ENCODE peak calls at places on chromosomes 13 and 19, in eight cellular contexts. Q is heart left ventricle, A is right lobe of liver, V is esophagus squamous epithelium, E is IMR-90, D is A549, U is stomach, J is upper lobe of left lung. T is an unnamed sample.

GRCh38 chr13:97242755-97243497 is 20.8 kb downstream of the MBNL2 start:
- DNase-seq in Q (no peak), A (no peak), V (no peak), E (no peak), D (no peak), U (no peak), J (no peak), T (no peak)

GRCh38 chr19:47228937-47229673 is 1.9 kb downstream of the BBC3 start:
- DNase-seq in Q (no peak), A (no peak), V (no peak), E (peak; percentile 61), D (no peak), U (no peak), J (peak; percentile 42), T (no peak)

GRCh38 chr19:6509118-6509971 is 7.2 kb upstream of the TUBB4A start:
- DNase-seq in Q (no peak), A (peak; percentile 57), V (no peak), E (no peak), D (no peak), U (peak; percentile 63), J (peak; percentile 61), T (peak; percentile 91)

GRCh38 chr13:106700007-106700950 is 132.3 kb upstream of the ARGLU1 start:
- DNase-seq in Q (no peak), A (no peak), V (no peak), E (no peak), D (no peak), U (no peak), J (no peak), T (no peak)

GRCh38 chr13:114212096-114212495 is 22.6 kb upstream of the CDC16 start:
- DNase-seq in Q (no peak), A (no peak), V (no peak), E (peak; percentile 81), D (no peak), U (no peak), J (no peak), T (no peak)

GRCh38 chr19:46970815-46971214 is 48.8 kb upstream of the NPAS1 start:
- DNase-seq in Q (peak; percentile 79), A (no peak), V (no peak), E (peak; percentile 73), D (no peak), U (no peak), J (no peak), T (no peak)

GRCh38 chr13:45349438-45349837 is 8.5 kb upstream of the TPT1 start:
- DNase-seq in Q (no peak), A (no peak), V (no peak), E (peak; percentile 51), D (no peak), U (no peak), J (no peak), T (no peak)

GRCh38 chr13:91181892-91182291 is 165.6 kb upstream of the MIR17HG start:
- DNase-seq in Q (no peak), A (no peak), V (no peak), E (no peak), D (no peak), U (no peak), J (no peak), T (no peak)

GRCh38 chr19:8922591-8922990 is 87.6 kb downstream of the MUC16 start:
- DNase-seq in Q (no peak), A (no peak), V (no peak), E (no peak), D (no peak), U (no peak), J (no peak), T (no peak)

GRCh38 chr13:55664178-55664577 is 1476.5 kb upstream of the PRR20A start:
- DNase-seq in Q (no peak), A (no peak), V (no peak), E (no peak), D (no peak), U (no peak), J (no peak), T (no peak)

GRCh38 chr13:31427151-31427867 is 227.5 kb downstream of the B3GLCT start:
- DNase-seq in Q (no peak), A (no peak), V (no peak), E (no peak), D (no peak), U (no peak), J (no peak), T (no peak)

GRCh38 chr13:37918116-37919100 is 48.8 kb upstream of the TRPC4 start:
- DNase-seq in Q (no peak), A (no peak), V (no peak), E (no peak), D (no peak), U (no peak), J (no peak), T (no peak)

GRCh38 chr13:37914781-37915391 is 45.3 kb upstream of the TRPC4 start:
- DNase-seq in Q (no peak), A (no peak), V (no peak), E (peak; percentile 11), D (no peak), U (no peak), J (no peak), T (no peak)

GRCh38 chr13:37923236-37923635 is 53.7 kb upstream of the TRPC4 start:
- DNase-seq in Q (no peak), A (no peak), V (no peak), E (no peak), D (no peak), U (no peak), J (no peak), T (no peak)

DNA sequence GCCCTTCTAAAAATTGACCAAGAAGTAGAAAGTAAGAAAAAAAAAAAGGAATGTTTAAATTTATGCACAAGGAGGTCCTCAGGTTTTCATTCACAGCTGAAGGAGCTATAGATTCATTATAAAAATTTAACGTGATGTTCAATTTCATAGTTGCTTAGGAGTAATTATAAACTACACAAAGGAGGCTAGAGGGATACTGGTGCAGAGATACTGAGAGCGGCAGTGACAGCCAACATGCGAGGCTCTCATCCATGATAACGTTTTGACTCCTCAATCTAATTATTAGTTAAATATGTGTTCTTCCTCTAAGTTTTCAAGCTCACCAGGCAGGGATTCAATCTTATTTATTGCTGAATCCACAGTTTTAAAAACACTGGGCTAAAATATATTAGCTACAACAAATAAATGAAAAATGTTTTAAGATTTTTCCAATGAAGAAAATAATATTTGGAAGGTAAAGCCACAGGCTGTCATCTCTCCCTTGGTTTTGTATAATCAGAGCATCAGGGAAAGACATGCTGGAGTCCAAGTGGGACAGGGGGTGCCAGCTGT is 49.8 kb upstream of the TRPC4 start:
- DNase-seq in Q (no peak), A (no peak), V (no peak), E (no peak), D (no peak), U (no peak), J (no peak), T (no peak)
- H3K4me3 ChIP-seq in Q (peak overlapping the region; percentile 16), A (no peak overlapping the region), V (no peak overlapping the region), E (no peak overlapping the region), D (no peak overlapping the region), U (no peak overlapping the region), J (no peak overlapping the region), T (no peak overlapping the region)

DNA sequence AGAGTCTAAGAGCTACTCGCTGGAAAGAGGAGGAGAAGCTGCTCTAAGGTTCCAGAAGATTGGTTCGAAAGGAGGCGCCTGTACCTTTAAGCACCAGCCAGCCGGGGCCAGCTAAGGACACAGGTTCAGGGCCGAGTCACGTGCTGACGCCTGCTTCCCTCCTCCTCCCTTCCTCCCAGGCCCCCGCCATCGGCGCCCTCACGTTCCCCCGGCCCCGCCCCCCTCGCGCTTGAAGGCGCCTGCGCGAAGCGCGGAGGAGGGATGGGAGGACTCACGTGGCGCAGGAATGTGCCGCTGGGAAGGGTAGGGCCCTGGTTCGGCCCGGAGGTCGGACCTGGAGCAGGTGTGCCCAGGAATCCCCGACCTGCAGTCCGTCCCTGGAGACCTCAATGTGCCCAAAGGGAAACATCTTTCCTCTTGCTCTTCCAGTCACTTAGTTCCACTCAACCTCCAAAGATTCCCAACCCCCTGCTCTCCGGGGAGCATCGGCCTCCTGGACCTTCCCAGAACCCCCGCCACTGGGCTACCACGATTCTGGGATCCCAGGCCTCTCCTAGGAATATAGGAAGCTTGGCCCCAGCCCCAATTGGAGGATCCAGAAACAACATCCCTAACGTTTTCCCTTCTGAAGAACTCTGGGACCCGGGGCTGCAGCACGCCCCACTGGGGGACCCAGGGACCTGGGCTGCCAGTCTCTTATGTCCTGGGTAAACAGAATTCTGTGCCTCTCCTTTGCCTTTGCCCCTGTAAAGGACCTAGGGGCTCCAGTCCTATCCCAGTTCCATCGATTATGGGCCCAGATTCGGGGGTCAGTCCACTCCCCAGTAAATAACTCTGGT is 2.5 kb downstream of the DBP start:
- DNase-seq in Q (peak; percentile 98), A (peak; percentile 96), V (peak; percentile 84), E (peak; percentile 92), D (peak; percentile 91), U (peak; percentile 99), J (peak; percentile 99), T (peak; percentile 98)
- TF ChIP-seq POLR2A in Q (peak; percentile 39), A (peak; percentile 56), V (no peak), E (no peak), D (peak; percentile 67), U (no peak), J (peak; percentile 39), T (peak; percentile 55)

DNA sequence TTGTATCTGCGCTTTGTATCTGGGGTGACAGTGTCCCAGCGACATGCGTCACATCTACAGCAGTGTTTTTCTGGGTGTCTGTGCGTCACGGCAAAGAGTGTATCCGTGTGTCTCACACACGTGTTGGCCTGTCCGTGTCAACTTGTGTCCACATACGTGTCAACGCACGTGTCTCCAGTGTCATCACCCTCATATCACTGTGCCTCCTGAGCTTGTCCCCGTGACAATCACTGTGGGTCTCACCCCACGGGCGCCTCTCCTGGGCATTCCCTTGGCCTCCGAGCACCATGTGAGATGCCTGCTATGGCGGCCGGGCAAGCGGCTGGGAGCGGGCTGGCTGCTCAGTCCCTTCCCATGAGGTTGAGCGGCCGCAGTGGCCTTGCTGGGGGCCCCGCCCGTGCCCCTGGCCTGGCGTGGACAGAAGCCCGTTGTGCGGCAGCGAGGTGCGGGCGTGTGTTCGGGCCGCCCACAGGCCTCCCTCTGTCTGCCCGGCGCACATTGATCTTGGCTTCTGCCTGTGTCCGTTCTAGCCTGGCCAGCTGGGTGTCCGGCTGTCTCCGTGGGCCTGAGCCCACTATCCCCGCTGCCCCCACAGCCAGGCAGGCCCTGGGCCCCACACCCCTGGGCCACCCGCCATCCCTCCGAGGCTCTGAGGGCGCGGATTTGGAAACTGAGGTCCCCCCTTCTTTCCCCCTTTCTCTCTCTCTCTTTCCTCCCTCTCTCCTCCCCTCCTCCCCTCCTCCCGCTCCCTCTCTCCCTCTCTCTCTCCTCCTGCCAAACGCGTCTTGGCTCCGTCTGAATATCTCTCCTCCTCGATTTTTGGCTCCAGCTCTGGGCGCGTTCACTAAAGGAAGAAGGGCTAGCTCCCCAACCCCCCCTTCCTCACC is 6.5 kb downstream of the NFIX start:
- DNase-seq in Q (peak; percentile 76), A (no peak), V (no peak), E (no peak), D (no peak), U (peak; percentile 71), J (no peak), T (peak; percentile 43)
- H3K27ac ChIP-seq in Q (peak overlapping the region; percentile 89), A (peak overlapping the region; percentile 7), V (peak overlapping the region; percentile 91), E (peak overlapping the region; percentile 48), D (no peak overlapping the region), U (peak overlapping the region; percentile 94), J (peak overlapping the region; percentile 91), T (peak overlapping the region; percentile 78)

DNA sequence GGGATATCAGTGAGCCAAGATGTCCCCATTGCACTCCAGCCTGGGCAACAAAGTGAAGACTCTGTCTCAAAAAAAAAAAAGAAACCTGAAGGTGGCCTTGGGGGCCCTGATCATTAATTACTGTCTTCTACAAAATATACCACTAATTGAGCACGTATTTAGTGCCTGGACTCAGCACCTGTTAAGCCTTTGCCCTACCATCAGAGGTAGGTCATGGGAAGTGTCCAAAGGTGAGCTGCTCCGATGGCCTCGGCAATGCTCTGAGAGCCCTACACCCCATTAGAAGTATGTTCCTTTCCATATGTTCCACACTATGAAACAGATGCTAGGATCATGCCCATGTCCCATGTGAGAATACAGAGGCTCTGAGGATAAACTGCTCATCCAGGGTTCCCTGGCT is 20.9 kb downstream of the NOSIP start:
- DNase-seq in Q (no peak), A (no peak), V (no peak), E (no peak), D (no peak), U (no peak), J (no peak), T (no peak)
- H3K4me3 ChIP-seq in Q (no peak overlapping the region), A (no peak overlapping the region), V (no peak overlapping the region), E (no peak overlapping the region), D (no peak overlapping the region), U (no peak overlapping the region), J (no peak overlapping the region), T (no peak overlapping the region)

T was measured in body of pancreas.